ENCODE peak calls at places on chromosome 15, in six cellular contexts. W, V, T, G, E and P are unnamed samples.

GRCh38 chr15:34336333-34336732 is 1.2 kb downstream of the SLC12A6 start:
- DNase-seq in E (no peak), T (no peak), V (no peak), G (no peak), W (no peak), P (no peak)

GRCh38 chr15:48493084-48493762 is 152.3 kb downstream of the FBN1 start:
- DNase-seq in T (no peak), V (peak; percentile 64), W (no peak), E (no peak), G (no peak), P (no peak)

GRCh38 chr15:27704939-27705514 is 394.1 kb downstream of the OCA2 start:
- DNase-seq in E (peak; percentile 70), T (no peak), W (no peak), G (no peak), V (no peak), P (no peak)

GRCh38 chr15:98799991-98800390 is 151.7 kb downstream of the IGF1R start:
- DNase-seq in E (no peak), T (no peak), V (no peak), W (no peak), G (no peak), P (no peak)

GRCh38 chr15:63441266-63441665 is 59.6 kb upstream of the CA12 start:
- DNase-seq in G (no peak), V (no peak), W (no peak), T (no peak), E (no peak), P (no peak)

GRCh38 chr15:31489801-31490646 is 163.4 kb downstream of the KLF13 start:
- DNase-seq in V (no peak), W (no peak), E (no peak), T (no peak), G (peak; percentile 67), P (no peak)

GRCh38 chr15:60426870-60427528 is 29.2 kb upstream of the ANXA2 start:
- DNase-seq in W (no peak), G (no peak), V (no peak), T (no peak), E (no peak), P (no peak)

GRCh38 chr15:72306211-72306785 is 13.7 kb downstream of the CELF6 start:
- DNase-seq in W (no peak), E (peak; percentile 24), V (peak; percentile 22), G (no peak), T (no peak), P (peak; percentile 16)

GRCh38 chr15:36757189-36757814 is 177.9 kb downstream of the CDIN1 start:
- DNase-seq in G (no peak), E (no peak), W (no peak), T (no peak), V (no peak), P (no peak)

GRCh38 chr15:71934446-71934845 is 124.1 kb downstream of the NR2E3 start:
- DNase-seq in E (no peak), G (no peak), T (no peak), V (no peak), W (no peak), P (no peak)

GRCh38 chr15:68082735-68083134 is 28.6 kb downstream of the PIAS1 start:
- DNase-seq in E (no peak), T (no peak), W (no peak), V (no peak), G (no peak), P (no peak)

GRCh38 chr15:57654136-57654845 is 52.2 kb upstream of the POLR2M start:
- DNase-seq in E (no peak), G (no peak), T (no peak), W (no peak), V (no peak), P (no peak)

GRCh38 chr15:25345943-25346342 is 92.9 kb downstream of the UBE3A start:
- DNase-seq in W (no peak), T (peak; percentile 44), E (peak; percentile 21), G (no peak), V (no peak), P (no peak)

GRCh38 chr15:43091859-43092258 is 14.0 kb downstream of the UBR1 start:
- DNase-seq in E (no peak), W (no peak), G (no peak), T (no peak), V (no peak), P (no peak)

GRCh38 chr15:29533667-29534066 is 264.0 kb upstream of the NSMCE3 start:
- DNase-seq in W (no peak), E (no peak), T (no peak), G (no peak), V (no peak), P (peak; percentile 22)

GRCh38 chr15:74543583-74543982 is 2.6 kb downstream of the ARID3B start:
- DNase-seq in W (no peak), E (no peak), G (no peak), T (no peak), V (no peak), P (no peak)

GRCh38 chr15:31312220-31312619 is 14.4 kb upstream of the KLF13 start:
- DNase-seq in T (no peak), E (no peak), W (no peak), G (no peak), V (no peak), P (no peak)

GRCh38 chr15:55387027-55387426 is 21.1 kb downstream of the CCPG1 start:
- DNase-seq in G (no peak), W (no peak), V (no peak), T (no peak), E (no peak), P (no peak)

GRCh38 chr15:23416349-23417276 is 30.4 kb downstream of the GOLGA6L2 start:
- DNase-seq in V (no peak), E (no peak), W (no peak), G (no peak), T (no peak), P (no peak)

GRCh38 chr15:38864827-38865604 is 300.4 kb upstream of the RASGRP1 start:
- DNase-seq in W (peak; percentile 44), V (peak; percentile 49), G (no peak), E (no peak), T (peak; percentile 64), P (no peak)

GRCh38 chr15:86247249-86247955 is 167.7 kb downstream of the AGBL1 start:
- DNase-seq in G (no peak), V (no peak), T (peak; percentile 33), W (no peak), E (no peak), P (no peak)

GRCh38 chr15:31464216-31465082 is 137.8 kb downstream of the KLF13 start:
- DNase-seq in G (peak; percentile 46), T (no peak), V (peak; percentile 10), E (no peak), W (no peak), P (no peak)

GRCh38 chr15:85047271-85047948 is 65.8 kb downstream of the PDE8A start:
- DNase-seq in W (no peak), V (peak; percentile 20), T (no peak), E (peak; percentile 15), G (no peak), P (no peak)

GRCh38 chr15:26561994-26562730 is 210.7 kb downstream of the GABRB3 start:
- DNase-seq in V (no peak), W (no peak), T (no peak), G (no peak), E (no peak), P (no peak)

GRCh38 chr15:68210409-68210756 is 5.3 kb upstream of the CALML4 start:
- DNase-seq in W (no peak), E (no peak), G (peak; percentile 44), V (no peak), T (no peak), P (no peak)

GRCh38 chr15:29613951-29614382 is 208.3 kb downstream of the TJP1 start:
- DNase-seq in V (no peak), G (no peak), W (no peak), E (peak; percentile 63), T (no peak), P (no peak)

GRCh38 chr15:62141643-62142588 is 23.2 kb downstream of the C2CD4B start:
- DNase-seq in V (no peak), W (no peak), G (no peak), T (no peak), E (no peak), P (no peak)

GRCh38 chr15:51751687-51752683 is 588 bp downstream of the TMOD2 start:
- DNase-seq in W (no peak), V (peak; percentile 36), G (peak; percentile 67), T (peak; percentile 29), E (peak; percentile 48), P (no peak)

GRCh38 chr15:92091155-92091734 is 237.7 kb downstream of the SLCO3A1 start:
- DNase-seq in T (no peak), V (no peak), G (peak; percentile 77), E (peak; percentile 80), W (no peak), P (peak; percentile 85)

GRCh38 chr15:41512078-41512394 is 1.6 kb downstream of the LTK start:
- DNase-seq in W (no peak), G (no peak), V (no peak), E (no peak), T (no peak), P (no peak)
- H3K27me3 ChIP-seq in W (peaks cover 52% of the 10 kb centered on the region), G (peaks cover 40% of the 10 kb centered on the region), V (peaks cover 19% of the 10 kb centered on the region), E (no peaks in the 10 kb centered on the region), T (peaks cover 26% of the 10 kb centered on the region), P (peaks cover 4% of the 10 kb centered on the region)

GRCh38 chr15:52782514-52782913 is 7.6 kb downstream of the ONECUT1 start:
- DNase-seq in T (no peak), V (no peak), W (no peak), G (no peak), E (no peak), P (no peak)
- H3K27me3 ChIP-seq in T (peaks cover 40% of the 10 kb centered on the region), V (peaks cover 68% of the 10 kb centered on the region), W (peaks cover 89% of the 10 kb centered on the region), G (peaks cover 89% of the 10 kb centered on the region), E (peaks cover 17% of the 10 kb centered on the region), P (no peaks in the 10 kb centered on the region)

DNA sequence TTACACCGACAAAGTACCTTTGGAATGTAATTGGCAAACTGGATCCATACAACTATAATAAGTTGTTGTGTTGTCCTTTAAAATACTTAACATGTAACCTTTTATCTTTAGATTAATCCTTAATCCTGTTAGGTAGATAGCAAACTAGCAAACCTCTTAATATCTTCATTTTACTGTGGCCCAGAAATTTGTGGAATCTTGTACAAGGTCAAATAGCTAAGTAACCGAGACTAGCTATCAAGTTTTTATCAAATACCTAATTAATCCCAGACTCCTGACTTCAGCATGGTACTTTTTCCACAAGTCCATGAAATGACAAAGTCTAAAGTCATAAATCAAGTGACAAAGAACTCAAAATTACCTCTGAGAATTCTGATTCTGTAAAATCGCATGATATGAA is 4.4 kb downstream of the GATM start:
- DNase-seq in V (no peak), T (no peak), E (no peak), W (no peak), G (no peak), P (no peak)
- H3K27me3 ChIP-seq in V (no peaks in the 10 kb centered on the region), T (no peaks in the 10 kb centered on the region), E (no peaks in the 10 kb centered on the region), W (no peaks in the 10 kb centered on the region), G (peaks cover 28% of the 10 kb centered on the region), P (peaks cover 30% of the 10 kb centered on the region)

GRCh38 chr15:66252411-66253295 is 897 bp downstream of the MEGF11 start:
- DNase-seq in V (no peak), W (peak; percentile 21), G (peak; percentile 84), T (peak; percentile 50), E (peak; percentile 64), P (no peak)

GRCh38 chr15:66255293-66255676 is 1.7 kb upstream of the MEGF11 start:
- DNase-seq in E (no peak), V (no peak), W (no peak), G (no peak), T (no peak), P (no peak)

GRCh38 chr15:66253643-66254363 is at the start of gene MEGF11:
- DNase-seq in W (no peak), E (peak; percentile 28), G (no peak), V (no peak), T (peak; percentile 23), P (no peak)

GRCh38 chr15:66253296-66253642 is 281 bp downstream of the MEGF11 start:
- DNase-seq in W (no peak), E (no peak), G (no peak), V (no peak), T (no peak), P (no peak)

GRCh38 chr15:66254364-66255292 is 1.1 kb upstream of the MEGF11 start:
- DNase-seq in W (no peak), E (no peak), V (no peak), T (no peak), G (no peak), P (no peak)
- H3K27me3 ChIP-seq in W (peaks cover 97% of the 10 kb centered on the region), E (peaks cover 24% of the 10 kb centered on the region), V (peaks cover 48% of the 10 kb centered on the region), T (peaks cover 20% of the 10 kb centered on the region), G (peaks cover 63% of the 10 kb centered on the region), P (peaks cover 73% of the 10 kb centered on the region)